ENCODE peak calls at places on chromosomes 7 and 10, in six cellular contexts. N, K, H, S, U and D are unnamed samples.

GRCh38 chr10:118596426-118597124 is 1.1 kb upstream of the PRLHR start:
- DNase-seq in N (no peak), K (no peak), H (no peak), S (no peak), U (no peak), D (no peak)

GRCh38 chr7:145036592-145037386 is 200.9 kb upstream of the TPK1 start:
- DNase-seq in N (peak), K (no peak), H (no peak), S (peak), U (peak), D (no peak)

GRCh38 chr10:106815427-106816043 is 349.0 kb downstream of the SORCS1 start:
- DNase-seq in N (no peak), K (no peak), H (no peak), S (no peak), U (no peak), D (no peak)

GRCh38 chr7:101867265-101867664 is 49.8 kb downstream of the CUX1 start:
- DNase-seq in N (no peak), K (no peak), H (no peak), S (no peak), U (no peak), D (no peak)

GRCh38 chr7:130151591-130152269 is 53.5 kb downstream of the TMEM209 start:
- DNase-seq in N (no peak), K (no peak), H (no peak), S (no peak), U (peak), D (no peak)

GRCh38 chr7:149489391-149490024 is 8.1 kb downstream of the ZNF746 start:
- DNase-seq in N (no peak), K (no peak), H (no peak), S (no peak), U (no peak), D (no peak)

GRCh38 chr10:3217301-3217700 is 44.7 kb upstream of the PITRM1 start:
- DNase-seq in N (no peak), K (no peak), H (no peak), S (no peak), U (peak), D (no peak)

GRCh38 chr10:3180361-3180760 is 7.8 kb upstream of the PITRM1 start:
- DNase-seq in N (no peak), K (no peak), H (peak), S (no peak), U (no peak), D (no peak)

GRCh38 chr10:46028584-46029570 is 1.5 kb downstream of the NCOA4 start:
- DNase-seq in N (no peak), K (no peak), H (no peak), S (peak), U (peak), D (no peak)

GRCh38 chr7:115548756-115549155 is 481.8 kb downstream of the TFEC start:
- DNase-seq in N (no peak), K (no peak), H (no peak), S (no peak), U (no peak), D (no peak)

GRCh38 chr7:13047061-13047460 is 359.6 kb downstream of the ARL4A start:
- DNase-seq in N (no peak), K (no peak), H (no peak), S (no peak), U (no peak), D (no peak)

GRCh38 chr7:81627565-81628287 is 142.1 kb downstream of the HGF start:
- DNase-seq in N (no peak), K (no peak), H (no peak), S (no peak), U (peak), D (no peak)

GRCh38 chr10:119205926-119206602 is 1.3 kb upstream of the GRK5 start:
- DNase-seq in N (peak), K (peak), H (peak), S (no peak), U (peak), D (peak)

GRCh38 chr7:147193476-147193875 is 1076.9 kb downstream of the CNTNAP2 start:
- DNase-seq in N (no peak), K (no peak), H (no peak), S (peak), U (no peak), D (no peak)

GRCh38 chr7:39062811-39063210 is 85.1 kb downstream of the POU6F2 start:
- DNase-seq in N (no peak), K (no peak), H (no peak), S (no peak), U (no peak), D (no peak)
- H3K4me3 ChIP-seq in N (no peak), K (no peak), H (no peak), S (no peak), U (no peak), D (no peak)

GRCh38 chr7:1368150-1368681 is 91.1 kb downstream of the MICALL2 start:
- DNase-seq in N (no peak), K (no peak), H (no peak), S (no peak), U (no peak), D (no peak)
- H3K4me3 ChIP-seq in N (no peak), K (no peak), H (no peak), S (peak), U (no peak), D (no peak)

DNA sequence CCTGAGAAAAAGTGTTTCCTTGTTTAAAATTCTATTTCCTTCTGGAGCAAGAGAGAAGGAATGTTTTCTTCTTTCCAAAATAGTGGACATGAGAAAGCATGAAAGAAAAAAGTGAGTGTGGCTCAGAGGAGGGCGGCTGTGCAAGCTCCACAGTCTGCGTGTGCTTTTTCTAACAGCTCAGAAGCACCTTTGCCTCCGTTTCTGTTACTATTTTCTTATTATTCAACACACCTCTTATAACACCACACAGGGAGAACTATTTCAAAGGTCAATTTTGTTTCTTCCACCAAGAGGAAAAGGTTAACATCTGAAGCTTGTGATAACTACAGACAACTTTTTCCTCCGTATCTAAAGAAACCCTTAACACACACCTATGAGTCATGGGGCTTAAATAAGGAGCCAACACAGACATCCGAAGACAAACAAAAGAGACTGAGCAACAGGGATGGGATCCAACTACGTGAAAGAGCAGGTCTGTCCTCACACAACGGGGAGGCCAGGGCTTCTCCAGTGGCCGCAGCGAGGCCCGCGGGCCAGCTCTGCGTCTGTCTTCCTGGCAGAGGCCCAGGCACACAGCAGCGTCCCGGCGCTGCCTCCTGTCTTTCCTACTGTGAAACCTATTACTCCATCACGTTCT is 36.2 kb upstream of the NCAPG2 start:
- DNase-seq in N (peak), K (no peak), H (peak), S (no peak), U (no peak), D (no peak)
- H3K4me3 ChIP-seq in N (no peak), K (no peak), H (no peak), S (no peak), U (no peak), D (no peak)

DNA sequence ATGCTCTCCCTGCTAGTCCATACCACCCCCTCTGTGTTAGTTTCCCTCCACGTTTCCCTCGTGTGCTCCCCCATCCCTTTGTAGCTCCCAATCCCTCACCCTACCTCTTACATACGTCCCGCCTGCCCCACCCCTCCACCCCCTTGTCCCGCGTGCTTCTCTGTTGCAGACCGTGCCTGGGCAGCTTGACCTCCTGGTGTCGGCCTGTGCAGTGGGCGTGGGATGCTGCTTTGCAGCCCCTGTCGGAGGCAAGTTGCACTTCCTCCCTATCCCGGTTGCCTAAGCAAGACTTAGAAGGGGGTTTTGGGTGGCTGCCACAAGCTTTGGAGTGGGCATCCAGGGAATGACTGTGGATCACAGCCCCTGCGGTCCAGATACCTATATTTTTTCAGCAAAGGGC is 7.7 kb downstream of the CLCN1 start:
- DNase-seq in N (no peak), K (no peak), H (no peak), S (no peak), U (no peak), D (no peak)
- H3K4me3 ChIP-seq in N (no peak), K (no peak), H (no peak), S (no peak), U (no peak), D (no peak)